ENCODE peak calls at places on chromosomes 12 and 14, in four cellular contexts. L is ovary, X is A549, T is transverse colon. G is an unnamed sample.

GRCh38 chr12:85658236-85658635 is 178.0 kb downstream of the RASSF9 start:
- DNase-seq in X (no peak), T (no peak), L (no peak), G (no peak)

GRCh38 chr12:12461281-12461922 is 101.3 kb downstream of the DUSP16 start:
- DNase-seq in X (no peak), L (no peak), T (no peak), G (no peak)

GRCh38 chr14:76391981-76392690 is 16.2 kb downstream of the ESRRB start:
- DNase-seq in L (no peak), X (no peak), T (no peak), G (no peak)

GRCh38 chr12:15728118-15728598 is 61.0 kb downstream of the EPS8 start:
- DNase-seq in X (peak; percentile 51), T (no peak), L (no peak), G (no peak)

GRCh38 chr12:38905480-38906351 is at the start of gene CPNE8:
- DNase-seq in L (peak; percentile 83), X (peak; percentile 82), T (peak; percentile 84), G (peak; percentile 61)

GRCh38 chr14:102323102-102323501 is 3.6 kb downstream of the ZNF839 start:
- DNase-seq in L (peak; percentile 50), X (peak; percentile 82), T (peak; percentile 56), G (peak; percentile 67)

GRCh38 chr12:114288071-114288470 is 117.9 kb downstream of the TBX5 start:
- DNase-seq in L (no peak), X (no peak), T (no peak), G (no peak)

GRCh38 chr12:80598004-80598606 is 109.3 kb upstream of the MYF6 start:
- DNase-seq in X (no peak), L (no peak), T (no peak), G (no peak)

GRCh38 chr12:46787496-46788055 is 38.2 kb downstream of the SLC38A4 start:
- DNase-seq in T (no peak), L (no peak), X (no peak), G (no peak)

GRCh38 chr14:21734457-21735074 is 60.9 kb upstream of the OR4E1 start:
- DNase-seq in X (peak; percentile 2), T (no peak), L (no peak), G (no peak)

GRCh38 chr12:113049976-113050742 is 6.4 kb upstream of the DTX1 start:
- DNase-seq in L (no peak), T (peak; percentile 33), X (peak; percentile 63), G (no peak)

GRCh38 chr14:23443411-23443812 is 8.0 kb upstream of the MYH7 start:
- DNase-seq in X (no peak), T (no peak), L (no peak), G (no peak)

GRCh38 chr14:33728010-33728498 is 222.8 kb downstream of the EGLN3 start:
- DNase-seq in L (no peak), T (no peak), X (no peak), G (no peak)

GRCh38 chr12:101038289-101038871 is 171.7 kb downstream of the SLC5A8 start:
- DNase-seq in L (no peak), T (no peak), X (no peak), G (no peak)

GRCh38 chr14:77059276-77059934 is 30.9 kb upstream of the IRF2BPL start:
- DNase-seq in T (no peak), L (no peak), X (peak; percentile 51), G (peak; percentile 56)

GRCh38 chr12:118404876-118405521 is 28.6 kb downstream of the SUDS3 start:
- DNase-seq in T (peak; percentile 48), X (peak; percentile 41), L (peak; percentile 46), G (peak; percentile 78)

GRCh38 chr12:89417246-89417977 is 65.1 kb upstream of the DUSP6 start:
- DNase-seq in X (no peak), T (no peak), L (no peak), G (no peak)

GRCh38 chr14:55715889-55716288 is 135.9 kb downstream of the KTN1 start:
- DNase-seq in L (no peak), T (no peak), X (no peak), G (no peak)

GRCh38 chr14:105880616-105881015 is 354.2 kb downstream of the TMEM121 start:
- DNase-seq in X (no peak), T (no peak), L (no peak), G (peak; percentile 17)

GRCh38 chr12:19709889-19710288 is 270.6 kb downstream of the AEBP2 start:
- DNase-seq in L (no peak), X (no peak), T (no peak), G (no peak)

GRCh38 chr12:19707948-19708409 is 268.7 kb downstream of the AEBP2 start:
- DNase-seq in L (no peak), T (no peak), X (no peak), G (no peak)

GRCh38 chr12:19712041-19712440 is 272.7 kb downstream of the AEBP2 start:
- DNase-seq in T (no peak), X (peak; percentile 22), L (no peak), G (no peak)

GRCh38 chr12:19706936-19707335 is 267.6 kb downstream of the AEBP2 start:
- DNase-seq in L (no peak), X (no peak), T (no peak), G (no peak)

GRCh38 chr12:19710811-19711793 is 271.8 kb downstream of the AEBP2 start:
- DNase-seq in T (no peak), L (no peak), X (peak; percentile 13), G (no peak)
- H3K4me3 ChIP-seq in T (no peak overlapping the region), L (no peak overlapping the region), X (no peak overlapping the region), G (no peak overlapping the region)

GRCh38 chr12:94171595-94171930 is 23.2 kb downstream of the PLXNC1 start:
- DNase-seq in T (no peak), L (no peak), X (no peak), G (no peak)

GRCh38 chr12:94172031-94172430 is 23.7 kb downstream of the PLXNC1 start:
- DNase-seq in L (no peak), X (no peak), T (peak; percentile 24), G (no peak)

GRCh38 chr12:94174576-94174975 is 26.2 kb downstream of the PLXNC1 start:
- DNase-seq in X (no peak), L (no peak), T (peak; percentile 63), G (no peak)

GRCh38 chr12:94173660-94174265 is 25.4 kb downstream of the PLXNC1 start:
- DNase-seq in L (no peak), X (no peak), T (peak; percentile 31), G (no peak)

GRCh38 chr12:94172973-94173372 is 24.6 kb downstream of the PLXNC1 start:
- DNase-seq in X (no peak), L (no peak), T (peak; percentile 31), G (peak; percentile 27)
- TF ChIP-seq EP300 in X (no peak), L (no peak), T (no peak), G (no peak)

GRCh38 chr12:92034858-92035401 is 110.7 kb downstream of the BTG1 start:
- DNase-seq in X (peak; percentile 24), L (peak; percentile 48), T (peak; percentile 73), G (peak; percentile 59)
- TF ChIP-seq POLR2A in X (no peak), L (no peak), T (peak; percentile 57), G (no peak)

DNA sequence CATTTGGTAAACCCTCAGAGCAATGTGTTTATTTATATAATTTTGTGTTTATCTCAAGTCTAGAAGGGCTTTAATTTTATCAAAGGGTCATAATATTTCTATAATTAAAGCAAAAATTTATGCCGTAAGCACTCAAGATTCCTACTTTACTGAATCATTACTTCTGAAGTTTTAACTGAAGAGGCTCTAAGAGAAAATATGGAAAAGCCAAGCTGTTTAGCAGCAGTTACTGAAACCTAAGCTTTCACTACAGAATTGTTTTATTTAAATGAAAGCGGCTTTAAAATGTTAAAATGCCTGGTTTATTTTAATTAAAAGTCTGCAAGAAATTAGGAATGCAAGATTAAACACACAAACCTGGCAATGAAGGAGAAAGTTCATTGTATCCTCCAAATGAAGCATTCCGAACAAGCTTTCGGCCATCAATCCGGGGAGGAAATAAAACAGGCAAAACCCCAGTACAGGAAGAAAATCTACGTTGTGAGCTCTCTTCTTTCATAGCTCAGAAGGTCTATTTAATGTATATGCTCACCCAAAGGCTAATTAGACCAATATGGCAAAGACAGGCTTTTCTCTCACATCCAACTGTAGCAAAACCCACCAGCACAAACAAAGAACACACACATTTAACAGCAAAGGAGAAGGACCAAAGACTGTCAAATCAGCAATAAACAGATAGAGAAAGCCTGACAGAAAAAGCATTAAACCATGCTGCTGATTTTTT is 74.1 kb upstream of the BBS10 start:
- DNase-seq in T (no peak), L (no peak), X (no peak), G (no peak)
- H3K4me3 ChIP-seq in T (no peak overlapping the region), L (no peak overlapping the region), X (no peak overlapping the region), G (no peak overlapping the region)

G was measured in stomach.